ENCODE peak calls at places on chromosomes 12 and 14, in five cellular contexts. Z is ascending aorta, W is astrocyte, B is breast epithelium, L is kidney epithelial cell. O is an unnamed sample. For H3K27me3, the result is how much of the 10 kb centered on the place peaks cover.

GRCh38 chr14:99628832-99629618 is 15.9 kb upstream of the HHIPL1 start:
- DNase-seq in L (no peak), W (no peak), B (peak), Z (no peak), O (peak)

GRCh38 chr14:52262600-52262999 is 4.9 kb upstream of the PTGDR start:
- DNase-seq in W (no peak), L (no peak), B (no peak), Z (no peak), O (no peak)

GRCh38 chr14:95871531-95871930 is 5.1 kb upstream of the TUNAR start:
- DNase-seq in B (no peak), L (no peak), W (no peak), Z (no peak), O (no peak)

GRCh38 chr12:81644503-81644902 is 114.6 kb downstream of the PPFIA2 start:
- DNase-seq in L (peak), Z (no peak), B (no peak), W (peak), O (peak)

GRCh38 chr12:29726321-29726692 is 57.4 kb downstream of the TMTC1 start:
- DNase-seq in B (no peak), Z (no peak), L (no peak), W (peak), O (no peak)

GRCh38 chr12:15599266-15600037 is 189.7 kb downstream of the EPS8 start:
- DNase-seq in B (no peak), Z (no peak), L (no peak), W (peak), O (peak)

GRCh38 chr14:70821581-70821915 is 12.2 kb upstream of the MAP3K9 start:
- DNase-seq in W (no peak), L (no peak), Z (no peak), B (no peak), O (no peak)

GRCh38 chr14:100688598-100689499 is 37.8 kb upstream of the DLK1 start:
- DNase-seq in W (peak), Z (no peak), B (no peak), L (peak), O (peak)

GRCh38 chr12:6323340-6323994 is 13.0 kb downstream of the PLEKHG6 start:
- DNase-seq in Z (no peak), L (peak), W (peak), B (no peak), O (peak)

GRCh38 chr12:95789126-95790024 is 1.2 kb downstream of the NTN4 start:
- DNase-seq in B (no peak), W (no peak), L (no peak), Z (no peak), O (no peak)

GRCh38 chr12:120546050-120546386 is 11.9 kb downstream of the RNF10 start:
- DNase-seq in Z (no peak), W (no peak), B (no peak), L (no peak), O (no peak)

GRCh38 chr14:61080591-61081010 is 99.6 kb downstream of the SLC38A6 start:
- DNase-seq in W (peak), L (no peak), Z (no peak), B (no peak), O (no peak)

GRCh38 chr12:68094645-68095395 is 64.7 kb downstream of the IFNG start:
- DNase-seq in B (no peak), W (no peak), Z (no peak), L (no peak), O (no peak)

GRCh38 chr14:90629471-90629870 is 186.8 kb downstream of the TTC7B start:
- DNase-seq in W (no peak), Z (no peak), B (no peak), L (no peak), O (peak)

GRCh38 chr12:51801027-51801426 is 47.5 kb downstream of the FIGNL2 start:
- DNase-seq in L (no peak), W (no peak), B (no peak), Z (no peak), O (no peak)

GRCh38 chr14:103593577-103593976 is 30.8 kb downstream of the COA8 start:
- DNase-seq in Z (no peak), L (no peak), B (no peak), W (no peak), O (no peak)

GRCh38 chr12:7935773-7936581 is at the start of gene SLC2A3:
- DNase-seq in W (peak), B (no peak), Z (no peak), L (peak), O (peak)

GRCh38 chr12:105369014-105369413 is 38.5 kb downstream of the C12orf75 start:
- DNase-seq in L (no peak), B (no peak), Z (no peak), W (peak), O (peak)

GRCh38 chr12:95733156-95733825 is 57.3 kb downstream of the NTN4 start:
- DNase-seq in B (no peak), W (peak), Z (no peak), L (peak), O (no peak)

GRCh38 chr12:12070674-12071661 is at the start of gene BCL2L14:
- DNase-seq in B (no peak), L (no peak), W (peak), Z (no peak), O (peak)

GRCh38 chr12:87428701-87429277 is 600.4 kb downstream of the C12orf50 start:
- DNase-seq in Z (no peak), B (no peak), W (peak), L (no peak), O (peak)

GRCh38 chr12:128057586-128057985 is 209.4 kb upstream of the TMEM132C start:
- DNase-seq in W (no peak), B (no peak), Z (no peak), L (no peak), O (no peak)

GRCh38 chr12:128755565-128755964 is 68.2 kb downstream of the SLC15A4 start:
- DNase-seq in Z (no peak), L (no peak), B (no peak), W (no peak), O (peak)

GRCh38 chr12:4281173-4281654 is 7.7 kb downstream of the CCND2 start:
- DNase-seq in B (no peak), L (no peak), Z (no peak), W (no peak), O (no peak)

GRCh38 chr14:76768201-76768656 is 7.0 kb downstream of the VASH1 start:
- DNase-seq in B (no peak), W (no peak), L (no peak), Z (peak), O (no peak)

GRCh38 chr12:1662761-1663439 is 28.0 kb upstream of the ADIPOR2 start:
- DNase-seq in L (peak), W (no peak), Z (no peak), B (no peak), O (peak)

GRCh38 chr12:11884661-11885060 is 186.1 kb upstream of the BCL2L14 start:
- DNase-seq in W (no peak), B (no peak), Z (no peak), L (no peak), O (peak)

GRCh38 chr12:96028538-96028937 is 6.8 kb downstream of the LTA4H start:
- DNase-seq in W (no peak), Z (no peak), B (no peak), L (no peak), O (no peak)

GRCh38 chr14:21263284-21264024 is 5.8 kb downstream of the HNRNPC start:
- DNase-seq in B (no peak), W (peak), L (no peak), Z (no peak), O (no peak)

GRCh38 chr14:101134161-101134631 is 230.7 kb upstream of the RTL1 start:
- DNase-seq in B (no peak), L (no peak), W (no peak), Z (no peak), O (no peak)

GRCh38 chr14:100664234-100664633 is 62.5 kb upstream of the DLK1 start:
- DNase-seq in W (no peak), Z (no peak), B (no peak), L (no peak), O (no peak)

GRCh38 chr12:50986961-50987737 is 34.8 kb downstream of the HIGD1C start:
- DNase-seq in L (no peak), B (no peak), Z (no peak), W (peak), O (peak)

GRCh38 chr14:69079188-69079742 is 73.7 kb downstream of the DCAF5 start:
- DNase-seq in W (peak), L (peak), B (no peak), Z (no peak), O (peak)

GRCh38 chr14:82710257-82710841 is 1176.7 kb upstream of the SEL1L start:
- DNase-seq in Z (no peak), L (peak), W (peak), B (peak), O (peak)

GRCh38 chr14:88551094-88551870 is 3.5 kb downstream of the PTPN21 start:
- DNase-seq in Z (peak), W (peak), B (peak), L (no peak), O (peak)
- TF ChIP-seq CTCF in Z (peak), W (no peak), B (no peak), L (peak), O (peak)

GRCh38 chr12:132291402-132292175 is 37.8 kb downstream of the GALNT9 start:
- DNase-seq in L (no peak), Z (no peak), W (no peak), B (no peak), O (no peak)
- H3K27me3 ChIP-seq in L (under half), Z (under half), W (under half), B (under half), O (under half)

DNA sequence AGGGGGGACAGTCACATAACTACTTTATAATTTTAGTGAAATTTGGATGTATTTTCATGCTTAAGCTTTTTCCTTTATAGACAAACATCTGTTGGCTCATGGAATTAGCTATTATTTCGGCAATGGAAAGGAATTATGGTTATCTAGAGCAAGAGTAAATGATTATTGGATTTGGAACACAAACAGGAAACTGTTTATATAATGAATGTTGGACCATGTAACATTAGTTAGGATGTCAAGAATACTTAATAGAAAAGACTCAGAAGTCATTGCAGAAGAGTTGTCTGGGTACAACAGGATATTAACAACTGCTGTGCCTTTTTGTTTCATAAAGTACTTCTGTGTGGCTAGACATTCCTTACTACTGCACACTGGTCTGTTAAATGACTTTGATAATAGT is 108.7 kb downstream of the OTOGL start:
- DNase-seq in Z (no peak), W (no peak), B (no peak), L (no peak), O (no peak)
- TF ChIP-seq CTCF in Z (no peak), W (no peak), B (no peak), L (no peak), O (no peak)

DNA sequence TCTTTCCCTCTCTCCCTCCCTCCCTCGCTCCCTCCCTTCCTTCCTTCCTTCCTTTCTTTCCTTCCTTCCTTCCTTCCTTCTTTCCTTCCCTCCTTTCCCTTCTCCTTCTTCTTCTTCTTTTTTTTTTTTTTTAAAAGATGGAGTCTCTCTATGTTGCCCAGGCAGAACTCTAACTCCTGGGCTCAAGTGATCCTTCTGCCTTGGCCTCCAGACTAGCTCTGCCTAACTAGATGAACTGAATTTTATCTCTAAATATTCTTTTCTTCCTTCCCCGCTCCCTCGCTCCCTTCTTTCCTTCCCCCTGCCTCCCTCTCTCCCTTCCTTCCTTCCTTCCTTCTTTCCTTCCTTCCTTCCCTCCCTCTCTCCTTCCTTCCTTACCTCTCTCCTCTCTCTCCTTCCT is 170.5 kb upstream of the LHX5 start:
- DNase-seq in Z (no peak), W (no peak), L (no peak), B (no peak), O (no peak)
- H3K27me3 ChIP-seq in Z (under half), W (under half), L (under half), B (under half), O (under half)